ENCODE peak calls at places on chromosome 7, in four cellular contexts. T, O, P and H are unnamed samples.

GRCh38 chr7:23277359-23277989 is 21.7 kb upstream of the MALSU1 start:
- DNase-seq in P (peak), T (peak), O (peak), H (peak)

GRCh38 chr7:28853150-28853549 is 105.0 kb downstream of the TRIL start:
- DNase-seq in T (no peak), P (no peak), O (no peak), H (no peak)

GRCh38 chr7:35558841-35559240 is 136.1 kb downstream of the HERPUD2 start:
- DNase-seq in P (no peak), O (no peak), T (no peak), H (no peak)

GRCh38 chr7:63899691-63900393 is 98.8 kb upstream of the ZNF722 start:
- DNase-seq in P (no peak), T (no peak), O (no peak), H (peak)

GRCh38 chr7:50821457-50821977 is 38.8 kb upstream of the GRB10 start:
- DNase-seq in O (no peak), P (peak), T (no peak), H (no peak)

GRCh38 chr7:3120513-3120912 is 76.8 kb upstream of the CARD11 start:
- DNase-seq in T (no peak), P (no peak), O (no peak), H (no peak)

GRCh38 chr7:54349259-54349658 is 192.9 kb upstream of the VSTM2A start:
- DNase-seq in O (no peak), T (no peak), P (no peak), H (no peak)

GRCh38 chr7:47149208-47149864 is 432.6 kb downstream of the TNS3 start:
- DNase-seq in P (no peak), O (no peak), T (no peak), H (no peak)

GRCh38 chr7:155864991-155865690 is 52.9 kb upstream of the SHH start:
- DNase-seq in P (no peak), O (no peak), T (no peak), H (no peak)

GRCh38 chr7:111835066-111835465 is 272.8 kb upstream of the IMMP2L start:
- DNase-seq in P (peak), O (peak), T (no peak), H (no peak)

GRCh38 chr7:952548-953441 is 1.7 kb downstream of the ADAP1 start:
- DNase-seq in P (no peak), O (no peak), T (no peak), H (no peak)

GRCh38 chr7:41931263-41931646 is 228.4 kb upstream of the INHBA start:
- DNase-seq in O (no peak), P (no peak), T (no peak), H (no peak)

GRCh38 chr7:126699707-126700106 is 553.0 kb downstream of the GRM8 start:
- DNase-seq in P (no peak), O (no peak), T (no peak), H (no peak)

GRCh38 chr7:50591480-50592438 is 26.6 kb upstream of the DDC start:
- DNase-seq in O (no peak), P (no peak), T (peak), H (no peak)

GRCh38 chr7:36208406-36208805 is 55.4 kb downstream of the EEPD1 start:
- DNase-seq in P (peak), T (no peak), O (no peak), H (no peak)

DNA sequence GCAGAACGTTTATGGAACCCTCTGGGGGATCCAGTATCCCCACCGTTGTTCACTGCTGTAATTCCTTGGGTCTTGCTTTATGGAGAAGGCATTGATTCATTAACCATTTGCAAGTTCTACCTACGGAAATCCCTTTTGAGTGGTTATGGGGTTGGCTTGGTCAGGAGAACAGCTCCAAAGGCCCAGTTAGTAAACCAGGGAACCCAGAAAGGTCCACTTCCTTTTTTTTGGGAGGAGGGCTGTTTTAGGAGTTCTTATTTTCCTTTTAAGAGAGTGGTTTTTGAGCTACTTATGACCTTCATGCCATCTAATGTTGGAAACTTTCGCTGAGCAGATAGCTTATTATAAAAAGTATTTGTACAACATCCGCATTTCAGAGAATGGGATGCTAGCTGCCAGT is 1.3 kb downstream of the POR start:
- DNase-seq in T (no peak), P (no peak), O (peak), H (no peak)
- TF ChIP-seq FOS in T (no peak), P (no peak), O (no peak), H (no peak)

GRCh38 chr7:132084776-132085388 is 491.4 kb downstream of the PLXNA4 start:
- DNase-seq in P (peak), T (no peak), O (no peak), H (peak)
- TF ChIP-seq FOS in P (no peak), T (no peak), O (no peak), H (peak)

GRCh38 chr7:120792091-120792860 is 65.7 kb downstream of the TSPAN12 start:
- DNase-seq in O (peak), P (peak), T (peak), H (peak)
- TF ChIP-seq FOS in O (no peak), P (no peak), T (no peak), H (no peak)

DNA sequence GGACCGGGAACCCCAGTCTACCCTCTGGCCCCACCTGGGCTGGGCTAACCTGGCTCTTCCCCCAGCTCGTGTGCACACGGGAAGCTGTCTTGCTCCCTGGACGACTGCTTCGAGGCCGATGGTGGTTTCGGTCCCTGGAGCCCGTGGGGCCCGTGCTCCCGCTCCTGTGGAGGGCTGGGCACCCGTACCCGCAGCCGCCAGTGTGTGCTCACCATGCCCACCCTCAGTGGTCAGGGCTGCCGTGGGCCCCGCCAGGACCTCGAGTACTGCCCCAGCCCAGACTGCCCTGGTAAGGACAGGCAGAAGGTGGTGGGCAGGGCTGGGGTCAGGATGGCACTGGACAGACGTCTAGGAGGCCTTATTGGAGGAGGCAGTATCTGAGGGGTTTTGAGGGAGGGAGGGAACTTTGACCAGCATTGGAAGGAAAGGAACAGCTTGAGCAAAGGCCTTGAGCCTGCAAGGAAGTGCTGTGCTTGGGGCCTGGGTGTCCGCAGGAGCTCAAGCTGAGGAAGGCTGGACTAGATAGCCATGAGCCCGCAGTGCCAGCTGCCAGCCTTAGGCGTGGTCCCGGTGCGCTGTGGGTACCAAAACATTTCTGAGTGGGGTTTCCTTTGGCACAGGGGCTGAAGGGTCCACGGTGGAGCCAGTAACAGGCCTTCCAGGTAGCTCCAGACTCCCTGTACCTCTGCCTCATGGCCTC is 20.2 kb upstream of the ZNF862 start:
- DNase-seq in P (no peak), O (no peak), T (no peak), H (no peak)
- TF ChIP-seq FOS in P (no peak), O (no peak), T (no peak), H (no peak)

DNA sequence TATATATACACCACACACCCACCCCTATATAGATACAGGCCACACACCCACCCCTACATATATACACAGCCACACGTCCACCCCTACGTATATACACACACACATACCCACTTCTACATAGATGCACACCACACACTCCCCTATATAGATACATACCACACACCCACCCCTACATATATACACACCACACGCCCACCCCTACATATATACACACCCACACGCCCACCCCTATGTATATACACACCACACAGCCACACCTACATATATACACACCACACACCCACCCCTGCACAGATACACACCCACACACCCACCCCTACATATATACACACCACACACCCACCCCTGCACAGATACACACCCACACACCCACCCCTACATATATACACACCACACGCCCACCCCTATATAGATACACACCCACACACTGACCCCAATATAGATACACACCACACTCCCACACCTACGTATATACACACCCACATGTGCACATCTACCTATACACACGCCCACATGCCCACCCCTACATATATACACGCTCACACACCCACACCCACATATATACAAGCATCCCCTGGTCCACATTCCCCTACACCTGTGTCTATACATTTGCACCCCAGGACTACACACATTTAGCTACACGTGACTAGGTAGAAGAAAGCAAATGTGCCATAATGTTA is 52.1 kb upstream of the UBE3C start:
- DNase-seq in O (no peak), P (no peak), T (no peak), H (no peak)
- TF ChIP-seq FOS in O (no peak), P (no peak), T (no peak), H (no peak)